ENCODE peak calls at places on chromosome 11, in five cellular contexts. One of them, this sample, is unnamed.

GRCh38 chr11:968822-969221 is 43.2 kb downstream of the AP2A2 start:
- DNase-seq in A549: no peak
- DNase-seq in transverse colon: no peak
- DNase-seq in heart left ventricle: no peak
- DNase-seq in tibial nerve: no peak
- DNase-seq in this sample: no peak

GRCh38 chr11:21007297-21007696 is 337.9 kb downstream of the NELL1 start:
- DNase-seq in A549: no peak
- DNase-seq in transverse colon: no peak
- DNase-seq in heart left ventricle: no peak
- DNase-seq in tibial nerve: no peak
- DNase-seq in this sample: no peak

GRCh38 chr11:102012946-102013345 is 34.3 kb upstream of the CFAP300 start:
- DNase-seq in A549: no peak
- DNase-seq in transverse colon: no peak
- DNase-seq in heart left ventricle: no peak
- DNase-seq in tibial nerve: no peak
- DNase-seq in this sample: no peak

GRCh38 chr11:27347361-27347760 is 15.7 kb downstream of the CCDC34 start:
- DNase-seq in A549: no peak
- DNase-seq in transverse colon: no peak
- DNase-seq in heart left ventricle: no peak
- DNase-seq in tibial nerve: no peak
- DNase-seq in this sample: no peak

GRCh38 chr11:75966546-75967287 is 151.7 kb downstream of the UVRAG start:
- DNase-seq in A549: peak
- DNase-seq in transverse colon: no peak
- DNase-seq in heart left ventricle: no peak
- DNase-seq in tibial nerve: no peak
- DNase-seq in this sample: no peak

GRCh38 chr11:85742873-85743275 is 56.9 kb upstream of the CCDC89 start:
- DNase-seq in A549: no peak
- DNase-seq in transverse colon: no peak
- DNase-seq in heart left ventricle: no peak
- DNase-seq in tibial nerve: no peak
- DNase-seq in this sample: no peak

GRCh38 chr11:67052891-67053290 is 3.8 kb upstream of the RHOD start:
- DNase-seq in A549: no peak
- DNase-seq in transverse colon: no peak
- DNase-seq in heart left ventricle: no peak
- DNase-seq in tibial nerve: no peak
- DNase-seq in this sample: no peak

GRCh38 chr11:47410404-47411264 is 2.2 kb downstream of the SLC39A13 start:
- DNase-seq in A549: no peak
- DNase-seq in transverse colon: no peak
- DNase-seq in heart left ventricle: no peak
- DNase-seq in tibial nerve: no peak
- DNase-seq in this sample: no peak

GRCh38 chr11:75203138-75203537 is 37.4 kb upstream of the TPBGL start:
- DNase-seq in A549: no peak
- DNase-seq in transverse colon: no peak
- DNase-seq in heart left ventricle: no peak
- DNase-seq in tibial nerve: no peak
- DNase-seq in this sample: no peak

GRCh38 chr11:57904369-57904768 is 119.3 kb upstream of the OR9Q1 start:
- DNase-seq in A549: no peak
- DNase-seq in transverse colon: no peak
- DNase-seq in heart left ventricle: no peak
- DNase-seq in tibial nerve: no peak
- DNase-seq in this sample: no peak

GRCh38 chr11:118883368-118884071 is at the start of gene CXCR5:
- DNase-seq in A549: no peak
- DNase-seq in transverse colon: peak
- DNase-seq in heart left ventricle: no peak
- DNase-seq in tibial nerve: no peak
- DNase-seq in this sample: no peak

GRCh38 chr11:105937331-105937730 is 84.7 kb downstream of the MSANTD4 start:
- DNase-seq in A549: peak
- DNase-seq in transverse colon: no peak
- DNase-seq in heart left ventricle: no peak
- DNase-seq in tibial nerve: no peak
- DNase-seq in this sample: no peak

GRCh38 chr11:12079726-12080556 is 30.4 kb upstream of the MICAL2 start:
- DNase-seq in A549: peak
- DNase-seq in transverse colon: peak
- DNase-seq in heart left ventricle: peak
- DNase-seq in tibial nerve: peak
- DNase-seq in this sample: peak

GRCh38 chr11:87038235-87038960 is 664 bp downstream of the TMEM135 start:
- DNase-seq in A549: no peak
- DNase-seq in transverse colon: no peak
- DNase-seq in heart left ventricle: no peak
- DNase-seq in tibial nerve: no peak
- DNase-seq in this sample: no peak

GRCh38 chr11:35526370-35526792 is 965 bp upstream of the PAMR1 start:
- DNase-seq in A549: peak
- DNase-seq in transverse colon: no peak
- DNase-seq in heart left ventricle: no peak
- DNase-seq in tibial nerve: no peak
- DNase-seq in this sample: no peak

GRCh38 chr11:59791639-59792038 is 18.9 kb downstream of the MRPL16 start:
- DNase-seq in A549: no peak
- DNase-seq in transverse colon: no peak
- DNase-seq in heart left ventricle: no peak
- DNase-seq in tibial nerve: no peak
- DNase-seq in this sample: no peak

GRCh38 chr11:85595285-85595884 is 31.8 kb downstream of the DLG2 start:
- DNase-seq in A549: peak
- DNase-seq in transverse colon: no peak
- DNase-seq in heart left ventricle: no peak
- DNase-seq in tibial nerve: no peak
- DNase-seq in this sample: no peak

GRCh38 chr11:15223318-15223717 is 108.6 kb downstream of the INSC start:
- DNase-seq in A549: no peak
- DNase-seq in transverse colon: no peak
- DNase-seq in heart left ventricle: no peak
- DNase-seq in tibial nerve: no peak
- DNase-seq in this sample: no peak

GRCh38 chr11:75301602-75302345 is 49.7 kb downstream of the ARRB1 start:
- DNase-seq in A549: no peak
- DNase-seq in transverse colon: peak
- DNase-seq in heart left ventricle: no peak
- DNase-seq in tibial nerve: no peak
- DNase-seq in this sample: no peak

GRCh38 chr11:23688835-23689234 is 808.0 kb upstream of the LUZP2 start:
- DNase-seq in A549: peak
- DNase-seq in transverse colon: no peak
- DNase-seq in heart left ventricle: no peak
- DNase-seq in tibial nerve: no peak
- DNase-seq in this sample: no peak

GRCh38 chr11:31958086-31958735 is 132.7 kb upstream of the RCN1 start:
- DNase-seq in A549: peak
- DNase-seq in transverse colon: peak
- DNase-seq in heart left ventricle: peak
- DNase-seq in tibial nerve: peak
- DNase-seq in this sample: peak

GRCh38 chr11:115303929-115304328 is 200.3 kb downstream of the CADM1 start:
- DNase-seq in A549: no peak
- DNase-seq in transverse colon: no peak
- DNase-seq in heart left ventricle: no peak
- DNase-seq in tibial nerve: no peak
- DNase-seq in this sample: no peak

GRCh38 chr11:57239348-57239747 is 2.3 kb upstream of the APLNR start:
- DNase-seq in A549: no peak
- DNase-seq in transverse colon: no peak
- DNase-seq in heart left ventricle: no peak
- DNase-seq in tibial nerve: no peak
- DNase-seq in this sample: no peak

GRCh38 chr11:17207317-17208256 is at the start of gene PIK3C2A:
- DNase-seq in A549: peak
- DNase-seq in transverse colon: peak
- DNase-seq in heart left ventricle: peak
- DNase-seq in tibial nerve: peak
- DNase-seq in this sample: peak

GRCh38 chr11:65931773-65932557 is 12.7 kb downstream of the DRAP1 start:
- DNase-seq in A549: no peak
- DNase-seq in transverse colon: no peak
- DNase-seq in heart left ventricle: no peak
- DNase-seq in tibial nerve: no peak
- DNase-seq in this sample: no peak

GRCh38 chr11:48101958-48102357 is 114.7 kb upstream of the OR4B1 start:
- DNase-seq in A549: no peak
- DNase-seq in transverse colon: no peak
- DNase-seq in heart left ventricle: no peak
- DNase-seq in tibial nerve: no peak
- DNase-seq in this sample: no peak

GRCh38 chr11:125872138-125872491 is 15.4 kb upstream of the HYLS1 start:
- DNase-seq in A549: no peak
- DNase-seq in transverse colon: no peak
- DNase-seq in heart left ventricle: no peak
- DNase-seq in tibial nerve: no peak
- DNase-seq in this sample: no peak

GRCh38 chr11:105298174-105298573 is 158.6 kb upstream of the CARD18 start:
- DNase-seq in A549: no peak
- DNase-seq in transverse colon: no peak
- DNase-seq in heart left ventricle: no peak
- DNase-seq in tibial nerve: no peak
- DNase-seq in this sample: no peak

GRCh38 chr11:106218096-106218495 is 140.6 kb downstream of the AASDHPPT start:
- DNase-seq in A549: no peak
- DNase-seq in transverse colon: no peak
- DNase-seq in heart left ventricle: peak
- DNase-seq in tibial nerve: no peak
- DNase-seq in this sample: no peak

GRCh38 chr11:131928992-131929391 is 558.6 kb downstream of the NTM start:
- DNase-seq in A549: no peak
- DNase-seq in transverse colon: no peak
- DNase-seq in heart left ventricle: no peak
- DNase-seq in tibial nerve: no peak
- DNase-seq in this sample: no peak

GRCh38 chr11:61602775-61603569 is 22.1 kb upstream of the SYT7 start:
- DNase-seq in A549: no peak
- DNase-seq in transverse colon: peak
- DNase-seq in heart left ventricle: peak
- DNase-seq in tibial nerve: peak
- DNase-seq in this sample: peak

GRCh38 chr11:3216027-3216525 is 2.5 kb downstream of the MRGPRG start:
- DNase-seq in A549: no peak
- DNase-seq in transverse colon: peak
- DNase-seq in heart left ventricle: no peak
- DNase-seq in tibial nerve: no peak
- DNase-seq in this sample: no peak

GRCh38 chr11:48001438-48002021 is 21.2 kb downstream of the PTPRJ start:
- DNase-seq in A549: peak
- DNase-seq in transverse colon: peak
- DNase-seq in heart left ventricle: no peak
- DNase-seq in tibial nerve: no peak
- DNase-seq in this sample: no peak

GRCh38 chr11:121132211-121132976 is 31.4 kb downstream of the TECTA start:
- DNase-seq in A549: peak
- DNase-seq in transverse colon: no peak
- DNase-seq in heart left ventricle: no peak
- DNase-seq in tibial nerve: no peak
- DNase-seq in this sample: no peak

GRCh38 chr11:121134758-121135312 is 33.8 kb downstream of the TECTA start:
- DNase-seq in A549: no peak
- DNase-seq in transverse colon: no peak
- DNase-seq in heart left ventricle: no peak
- DNase-seq in tibial nerve: no peak
- DNase-seq in this sample: no peak

GRCh38 chr11:121129362-121130340 is 28.6 kb downstream of the TECTA start:
- DNase-seq in A549: no peak
- DNase-seq in transverse colon: no peak
- DNase-seq in heart left ventricle: no peak
- DNase-seq in tibial nerve: no peak
- DNase-seq in this sample: no peak

GRCh38 chr11:121133046-121133445 is 32.0 kb downstream of the TECTA start:
- DNase-seq in A549: no peak
- DNase-seq in transverse colon: no peak
- DNase-seq in heart left ventricle: no peak
- DNase-seq in tibial nerve: no peak
- DNase-seq in this sample: no peak

GRCh38 chr11:121131656-121132055 is 30.6 kb downstream of the TECTA start:
- DNase-seq in A549: no peak
- DNase-seq in transverse colon: no peak
- DNase-seq in heart left ventricle: no peak
- DNase-seq in tibial nerve: no peak
- DNase-seq in this sample: no peak
- H3K27ac ChIP-seq in A549: no peak
- H3K27ac ChIP-seq in transverse colon: no peak
- H3K27ac ChIP-seq in heart left ventricle: no peak
- H3K27ac ChIP-seq in tibial nerve: no peak
- H3K27ac ChIP-seq in this sample: no peak

DNA sequence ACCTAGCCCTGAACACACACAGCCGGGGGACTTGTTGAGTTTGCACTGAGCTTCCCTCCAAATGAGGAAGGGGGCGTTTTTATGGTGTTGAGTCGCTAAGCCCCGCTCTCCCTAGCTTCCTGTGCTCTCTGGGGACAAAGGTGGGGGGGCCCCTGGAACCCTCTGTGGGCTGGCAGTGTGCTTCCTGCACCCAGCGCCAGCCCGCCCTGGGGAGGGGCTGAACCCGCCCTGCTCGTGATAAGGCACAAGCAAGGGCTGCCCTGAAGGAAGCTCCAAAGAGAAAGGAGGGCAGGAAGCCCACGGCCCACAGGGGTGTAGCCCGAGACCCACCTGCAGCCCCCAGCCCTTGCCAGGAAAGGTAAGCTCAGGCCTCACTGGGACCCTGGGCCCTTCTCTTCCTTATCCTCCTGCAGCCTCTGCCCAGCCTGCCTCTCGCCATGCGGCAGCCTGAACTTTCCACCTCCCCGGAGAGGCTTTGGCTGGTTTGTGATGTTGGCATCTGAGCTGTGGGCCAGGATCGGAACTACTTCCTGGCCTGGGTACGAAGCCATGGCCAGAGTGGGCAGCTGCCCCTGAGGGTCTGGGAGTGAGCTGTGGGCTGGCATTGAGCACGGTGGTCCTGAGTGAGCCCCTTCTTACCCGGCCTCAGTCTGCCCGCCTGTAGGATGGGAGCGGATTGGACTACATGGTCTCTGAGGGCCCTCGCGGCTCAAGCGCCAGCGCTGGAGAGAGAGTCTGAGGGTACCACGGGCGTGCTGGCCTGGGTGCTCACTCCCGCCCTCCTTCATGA is at the start of gene FERMT3:
- DNase-seq in A549: no peak
- DNase-seq in transverse colon: peak
- DNase-seq in heart left ventricle: peak
- DNase-seq in tibial nerve: no peak
- DNase-seq in this sample: no peak
- TF ChIP-seq CTCF in A549: no peak
- TF ChIP-seq CTCF in transverse colon: no peak
- TF ChIP-seq CTCF in heart left ventricle: no peak
- TF ChIP-seq CTCF in tibial nerve: no peak
- TF ChIP-seq CTCF in this sample: no peak

GRCh38 chr11:18588297-18589252 is at the start of gene UEVLD:
- DNase-seq in A549: peak
- DNase-seq in transverse colon: peak
- DNase-seq in heart left ventricle: peak
- DNase-seq in tibial nerve: peak
- DNase-seq in this sample: peak
- TF ChIP-seq POLR2A in A549: peak
- TF ChIP-seq POLR2A in transverse colon: peak
- TF ChIP-seq POLR2A in heart left ventricle: peak
- TF ChIP-seq POLR2A in tibial nerve: peak
- TF ChIP-seq POLR2A in this sample: peak

GRCh38 chr11:73333626-73334199 is 25.6 kb downstream of the ARHGEF17 start:
- DNase-seq in A549: no peak
- DNase-seq in transverse colon: no peak
- DNase-seq in heart left ventricle: no peak
- DNase-seq in tibial nerve: no peak
- DNase-seq in this sample: no peak
- H3K27ac ChIP-seq in A549: peak
- H3K27ac ChIP-seq in transverse colon: peak
- H3K27ac ChIP-seq in heart left ventricle: peak
- H3K27ac ChIP-seq in tibial nerve: peak
- H3K27ac ChIP-seq in this sample: peak

This sample was measured in gastrocnemius medialis.